ENCODE peak calls at places on chromosome 7, in four cellular contexts. One of them, this sample, is unnamed. For H3K4me1, the result is how much of the 10 kb centered on the place peaks cover.

GRCh38 chr7:140348161-140348849 is 50.0 kb downstream of the SLC37A3 start:
- DNase-seq in CD4-positive, CD25-positive, alpha-beta regulatory T cell: no peak
- DNase-seq in tibial nerve: no peak
- DNase-seq in body of pancreas: no peak
- DNase-seq in this sample: no peak

GRCh38 chr7:43553999-43554398 is 28.9 kb upstream of the STK17A start:
- DNase-seq in CD4-positive, CD25-positive, alpha-beta regulatory T cell: no peak
- DNase-seq in tibial nerve: no peak
- DNase-seq in body of pancreas: no peak
- DNase-seq in this sample: peak

GRCh38 chr7:12549106-12549505 is 21.4 kb upstream of the SCIN start:
- DNase-seq in CD4-positive, CD25-positive, alpha-beta regulatory T cell: no peak
- DNase-seq in tibial nerve: no peak
- DNase-seq in body of pancreas: no peak
- DNase-seq in this sample: no peak

GRCh38 chr7:84043661-84044191 is 150.9 kb downstream of the SEMA3A start:
- DNase-seq in CD4-positive, CD25-positive, alpha-beta regulatory T cell: no peak
- DNase-seq in tibial nerve: no peak
- DNase-seq in body of pancreas: no peak
- DNase-seq in this sample: no peak

GRCh38 chr7:135744938-135745701 is 3.5 kb downstream of the FAM180A start:
- DNase-seq in CD4-positive, CD25-positive, alpha-beta regulatory T cell: no peak
- DNase-seq in tibial nerve: no peak
- DNase-seq in body of pancreas: no peak
- DNase-seq in this sample: no peak

GRCh38 chr7:68720722-68721121 is 877.6 kb upstream of the AUTS2 start:
- DNase-seq in CD4-positive, CD25-positive, alpha-beta regulatory T cell: no peak
- DNase-seq in tibial nerve: no peak
- DNase-seq in body of pancreas: no peak
- DNase-seq in this sample: no peak

GRCh38 chr7:89002942-89003618 is 207.5 kb upstream of the TEX47 start:
- DNase-seq in CD4-positive, CD25-positive, alpha-beta regulatory T cell: peak
- DNase-seq in tibial nerve: no peak
- DNase-seq in body of pancreas: no peak
- DNase-seq in this sample: no peak

GRCh38 chr7:11161499-11161898 is 187.8 kb downstream of the PHF14 start:
- DNase-seq in CD4-positive, CD25-positive, alpha-beta regulatory T cell: no peak
- DNase-seq in tibial nerve: no peak
- DNase-seq in body of pancreas: no peak
- DNase-seq in this sample: no peak

GRCh38 chr7:6074612-6075380 is 43.6 kb downstream of the ANKRD61 start:
- DNase-seq in CD4-positive, CD25-positive, alpha-beta regulatory T cell: no peak
- DNase-seq in tibial nerve: no peak
- DNase-seq in body of pancreas: no peak
- DNase-seq in this sample: peak

GRCh38 chr7:92606985-92607384 is 16.8 kb upstream of the FAM133B start:
- DNase-seq in CD4-positive, CD25-positive, alpha-beta regulatory T cell: no peak
- DNase-seq in tibial nerve: no peak
- DNase-seq in body of pancreas: no peak
- DNase-seq in this sample: no peak

GRCh38 chr7:127717502-127718125 is 65.6 kb downstream of the SND1 start:
- DNase-seq in CD4-positive, CD25-positive, alpha-beta regulatory T cell: no peak
- DNase-seq in tibial nerve: no peak
- DNase-seq in body of pancreas: no peak
- DNase-seq in this sample: no peak

GRCh38 chr7:80288175-80289122 is 153.8 kb downstream of the GNAI1 start:
- DNase-seq in CD4-positive, CD25-positive, alpha-beta regulatory T cell: no peak
- DNase-seq in tibial nerve: no peak
- DNase-seq in body of pancreas: no peak
- DNase-seq in this sample: no peak

GRCh38 chr7:77982926-77983550 is 184.5 kb downstream of the PHTF2 start:
- DNase-seq in CD4-positive, CD25-positive, alpha-beta regulatory T cell: peak
- DNase-seq in tibial nerve: no peak
- DNase-seq in body of pancreas: no peak
- DNase-seq in this sample: no peak

GRCh38 chr7:109331423-109331822 is 761.7 kb downstream of the DNAJB9 start:
- DNase-seq in CD4-positive, CD25-positive, alpha-beta regulatory T cell: no peak
- DNase-seq in tibial nerve: no peak
- DNase-seq in body of pancreas: no peak
- DNase-seq in this sample: no peak

GRCh38 chr7:74059681-74060588 is 23.7 kb upstream of the LIMK1 start:
- DNase-seq in CD4-positive, CD25-positive, alpha-beta regulatory T cell: no peak
- DNase-seq in tibial nerve: no peak
- DNase-seq in body of pancreas: peak
- DNase-seq in this sample: peak

DNA sequence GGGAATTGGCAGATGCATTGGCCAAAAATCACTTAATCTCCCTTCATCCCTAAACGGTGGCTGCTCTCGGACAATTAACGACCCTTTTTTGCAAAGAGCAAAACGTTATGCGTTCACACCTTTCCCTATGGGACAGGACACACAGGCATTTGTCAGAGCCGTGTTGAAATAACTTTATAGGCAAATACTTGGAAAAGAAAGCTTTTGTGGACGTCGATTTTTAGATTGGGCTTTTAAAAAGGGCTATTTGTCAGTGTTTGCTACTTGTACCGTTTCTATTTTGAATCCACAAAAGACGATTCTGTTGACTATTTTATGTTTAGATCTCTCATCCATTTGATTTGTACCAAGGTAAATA is 245.6 kb downstream of the SLC25A13 start:
- DNase-seq in CD4-positive, CD25-positive, alpha-beta regulatory T cell: no peak
- DNase-seq in tibial nerve: no peak
- DNase-seq in body of pancreas: no peak
- DNase-seq in this sample: no peak
- H3K4me3 ChIP-seq in CD4-positive, CD25-positive, alpha-beta regulatory T cell: no peak
- H3K4me3 ChIP-seq in tibial nerve: peak
- H3K4me3 ChIP-seq in body of pancreas: no peak
- H3K4me3 ChIP-seq in this sample: peak

GRCh38 chr7:150379590-150380379 is 655 bp downstream of the ZNF775 start:
- DNase-seq in CD4-positive, CD25-positive, alpha-beta regulatory T cell: no peak
- DNase-seq in tibial nerve: peak
- DNase-seq in body of pancreas: no peak
- DNase-seq in this sample: no peak

GRCh38 chr7:150381785-150382122 is 2.6 kb downstream of the ZNF775 start:
- DNase-seq in CD4-positive, CD25-positive, alpha-beta regulatory T cell: no peak
- DNase-seq in tibial nerve: no peak
- DNase-seq in body of pancreas: no peak
- DNase-seq in this sample: no peak

GRCh38 chr7:150380463-150380862 is 1.3 kb downstream of the ZNF775 start:
- DNase-seq in CD4-positive, CD25-positive, alpha-beta regulatory T cell: no peak
- DNase-seq in tibial nerve: no peak
- DNase-seq in body of pancreas: no peak
- DNase-seq in this sample: no peak

GRCh38 chr7:150382123-150382843 is 3.2 kb downstream of the ZNF775 start:
- DNase-seq in CD4-positive, CD25-positive, alpha-beta regulatory T cell: no peak
- DNase-seq in tibial nerve: no peak
- DNase-seq in body of pancreas: no peak
- DNase-seq in this sample: no peak

DNA sequence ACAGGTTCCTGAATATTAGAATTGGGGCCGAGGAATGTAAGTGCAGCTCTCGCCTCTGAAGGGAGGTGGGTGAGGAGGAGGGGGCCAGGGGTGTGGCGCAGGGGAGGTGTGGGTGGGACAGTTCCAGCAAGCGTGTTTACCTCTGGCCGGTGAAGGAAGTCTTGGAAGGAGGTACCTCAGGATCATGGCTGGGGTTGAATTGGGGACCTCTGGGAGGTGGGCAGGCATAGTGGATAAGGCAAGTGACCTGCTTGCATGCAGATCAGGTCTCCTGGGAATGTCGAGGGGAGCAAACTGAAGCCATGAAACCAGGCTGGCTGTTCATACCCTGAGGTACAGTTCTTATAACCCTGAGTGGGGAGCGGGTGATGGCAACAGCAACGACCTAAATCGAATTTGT is 2.0 kb downstream of the ZNF775 start:
- DNase-seq in CD4-positive, CD25-positive, alpha-beta regulatory T cell: no peak
- DNase-seq in tibial nerve: no peak
- DNase-seq in body of pancreas: no peak
- DNase-seq in this sample: no peak
- H3K4me1 ChIP-seq in CD4-positive, CD25-positive, alpha-beta regulatory T cell: under half
- H3K4me1 ChIP-seq in tibial nerve: under half
- H3K4me1 ChIP-seq in body of pancreas: half or more
- H3K4me1 ChIP-seq in this sample: under half

DNA sequence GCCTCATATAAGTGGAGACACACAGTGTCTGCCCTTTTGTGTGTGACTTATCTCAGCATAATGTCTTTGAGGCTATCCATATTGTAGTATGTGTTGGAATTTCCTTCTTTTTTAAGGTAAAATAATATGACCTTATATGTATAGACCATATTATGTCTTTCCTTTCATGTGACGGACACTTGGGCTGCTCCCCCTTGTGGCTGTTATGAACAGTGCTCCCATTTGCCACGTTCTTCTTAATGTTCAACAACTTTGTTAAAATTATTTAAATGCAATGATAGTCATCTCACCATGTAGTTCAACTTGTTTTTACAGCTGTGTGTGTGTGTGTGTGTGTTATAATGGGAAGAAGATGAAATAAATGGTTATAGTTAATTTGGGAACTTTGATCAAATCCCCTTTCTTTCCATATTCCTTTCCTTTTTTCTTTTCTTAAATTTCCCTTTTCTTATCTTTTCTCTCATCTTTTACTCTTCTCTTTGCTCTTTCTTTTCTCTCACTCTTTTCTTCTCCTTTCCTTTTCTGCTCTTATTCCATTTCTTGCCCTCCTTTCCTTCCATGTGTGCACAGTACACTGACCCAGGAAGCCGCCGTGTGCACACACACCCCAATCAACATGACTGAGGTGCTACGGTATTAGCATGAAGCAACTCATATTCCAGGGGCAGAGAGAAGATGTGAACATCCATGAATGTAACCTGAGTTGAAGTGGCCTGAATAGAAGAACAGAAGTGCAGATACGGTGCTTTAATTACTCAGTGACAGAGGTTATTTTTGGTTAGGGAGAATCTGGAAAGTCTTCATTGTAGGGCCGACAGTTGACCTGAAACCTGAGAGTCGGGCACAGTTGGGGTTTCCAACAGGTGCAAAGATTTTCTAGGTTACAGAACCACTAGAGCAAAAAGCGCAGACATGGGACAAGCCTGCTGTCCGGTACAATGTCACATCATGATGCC is 596.7 kb downstream of the SDK1 start:
- DNase-seq in CD4-positive, CD25-positive, alpha-beta regulatory T cell: peak
- DNase-seq in tibial nerve: peak
- DNase-seq in body of pancreas: peak
- DNase-seq in this sample: no peak
- H3K27ac ChIP-seq in CD4-positive, CD25-positive, alpha-beta regulatory T cell: no peak
- H3K27ac ChIP-seq in tibial nerve: no peak
- H3K27ac ChIP-seq in body of pancreas: no peak
- H3K27ac ChIP-seq in this sample: no peak

GRCh38 chr7:47540053-47540386 is 41.9 kb downstream of the TNS3 start:
- DNase-seq in CD4-positive, CD25-positive, alpha-beta regulatory T cell: no peak
- DNase-seq in tibial nerve: no peak
- DNase-seq in body of pancreas: no peak
- DNase-seq in this sample: no peak
- H3K4me3 ChIP-seq in CD4-positive, CD25-positive, alpha-beta regulatory T cell: no peak
- H3K4me3 ChIP-seq in tibial nerve: no peak
- H3K4me3 ChIP-seq in body of pancreas: no peak
- H3K4me3 ChIP-seq in this sample: no peak

GRCh38 chr7:50824882-50825281 is 42.2 kb upstream of the GRB10 start:
- DNase-seq in CD4-positive, CD25-positive, alpha-beta regulatory T cell: no peak
- DNase-seq in tibial nerve: no peak
- DNase-seq in body of pancreas: no peak
- DNase-seq in this sample: no peak
- H3K4me1 ChIP-seq in CD4-positive, CD25-positive, alpha-beta regulatory T cell: under half
- H3K4me1 ChIP-seq in tibial nerve: under half
- H3K4me1 ChIP-seq in body of pancreas: under half
- H3K4me1 ChIP-seq in this sample: under half

DNA sequence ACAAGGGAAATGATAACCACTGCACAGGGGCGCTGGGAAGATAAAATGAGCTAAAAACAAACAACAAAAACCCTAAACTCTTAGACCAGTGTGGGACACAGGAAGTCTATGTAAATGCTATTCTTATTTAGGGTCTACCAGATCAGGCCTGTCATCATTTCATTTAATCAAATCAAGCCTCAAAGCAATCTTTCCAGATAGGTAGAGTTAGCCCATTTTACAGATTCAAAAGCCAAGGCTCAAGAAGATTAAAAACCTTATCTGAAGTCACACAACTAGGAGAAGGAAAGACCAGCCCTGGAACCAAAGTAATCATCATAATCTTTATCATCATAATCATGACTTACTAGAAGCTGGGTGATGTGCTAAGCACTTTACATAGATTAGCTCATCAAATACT is 4.7 kb downstream of the NOD1 start:
- DNase-seq in CD4-positive, CD25-positive, alpha-beta regulatory T cell: no peak
- DNase-seq in tibial nerve: no peak
- DNase-seq in body of pancreas: no peak
- DNase-seq in this sample: no peak
- H3K27ac ChIP-seq in CD4-positive, CD25-positive, alpha-beta regulatory T cell: no peak
- H3K27ac ChIP-seq in tibial nerve: no peak
- H3K27ac ChIP-seq in body of pancreas: no peak
- H3K27ac ChIP-seq in this sample: peak

DNA sequence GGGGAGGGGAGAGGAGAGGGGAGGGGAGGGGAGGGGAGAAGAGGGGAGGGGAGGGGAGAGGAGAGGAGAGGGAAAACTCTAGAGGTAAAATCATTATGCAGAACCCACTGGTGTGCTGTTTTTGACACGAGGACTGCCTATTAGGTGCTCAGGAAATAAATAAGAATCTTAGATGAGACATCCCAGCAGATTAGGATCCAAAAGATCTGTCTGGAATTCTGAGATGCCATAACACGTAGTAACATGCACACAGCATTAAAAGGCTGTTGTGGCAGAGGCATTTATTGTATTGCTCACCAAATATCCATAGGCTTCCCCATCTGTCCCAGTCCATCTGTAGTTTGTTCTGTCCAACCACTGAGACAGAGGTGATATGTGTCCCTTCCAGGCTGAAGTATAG is 40.8 kb upstream of the KMT2E start:
- DNase-seq in CD4-positive, CD25-positive, alpha-beta regulatory T cell: no peak
- DNase-seq in tibial nerve: no peak
- DNase-seq in body of pancreas: no peak
- DNase-seq in this sample: no peak
- H3K4me3 ChIP-seq in CD4-positive, CD25-positive, alpha-beta regulatory T cell: no peak
- H3K4me3 ChIP-seq in tibial nerve: no peak
- H3K4me3 ChIP-seq in body of pancreas: no peak
- H3K4me3 ChIP-seq in this sample: no peak

DNA sequence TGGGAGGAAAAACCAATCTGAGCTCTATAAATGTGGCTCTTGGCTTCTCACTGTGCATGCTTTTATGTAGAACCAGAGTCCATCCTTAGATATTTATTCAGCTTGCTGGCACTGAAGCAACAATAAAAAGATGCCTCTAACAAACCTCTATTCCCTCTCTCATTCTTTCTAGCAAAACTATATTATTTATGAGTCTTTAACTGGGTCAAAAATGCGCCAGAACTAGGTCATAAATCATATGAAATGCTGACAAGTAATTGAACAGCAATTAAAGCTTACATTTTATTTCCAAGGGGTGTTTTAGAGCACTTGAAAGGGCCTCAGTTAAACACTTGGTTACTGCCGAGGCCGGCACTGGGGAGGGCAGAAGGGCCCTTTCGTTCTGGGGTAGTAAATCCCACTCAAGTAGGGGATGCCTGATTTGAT is 14.0 kb downstream of the HOXA4 start:
- DNase-seq in CD4-positive, CD25-positive, alpha-beta regulatory T cell: no peak
- DNase-seq in tibial nerve: no peak
- DNase-seq in body of pancreas: no peak
- DNase-seq in this sample: no peak
- H3K4me1 ChIP-seq in CD4-positive, CD25-positive, alpha-beta regulatory T cell: under half
- H3K4me1 ChIP-seq in tibial nerve: under half
- H3K4me1 ChIP-seq in body of pancreas: under half
- H3K4me1 ChIP-seq in this sample: under half

This sample was measured in lower lobe of right lung.